ENCODE peak calls at places on chromosome 9, in six cellular contexts. Y is GM12878, O is HCT116, L is K562, J is H1, W is HepG2. R is an unnamed sample. For H3K4me1, the result is how much of the 10 kb centered on the place peaks cover.

GRCh38 chr9:27425827-27426716 is 98.0 kb upstream of the IFNK start:
- DNase-seq in Y (no peak), O (no peak), L (no peak), J (no peak), W (no peak), R (no peak)

GRCh38 chr9:77019810-77020437 is 469 bp downstream of the FOXB2 start:
- DNase-seq in Y (no peak), O (no peak), L (no peak), J (peak), W (no peak), R (no peak)

GRCh38 chr9:69093471-69094103 is 58.0 kb downstream of the FXN start:
- DNase-seq in Y (no peak), O (no peak), L (no peak), J (no peak), W (no peak), R (no peak)

GRCh38 chr9:82140471-82140870 is 151.9 kb downstream of the SPATA31D1 start:
- DNase-seq in Y (no peak), O (no peak), L (no peak), J (no peak), W (no peak), R (no peak)

GRCh38 chr9:26391036-26391435 is 501.6 kb downstream of the CAAP1 start:
- DNase-seq in Y (no peak), O (no peak), L (no peak), J (no peak), W (no peak), R (no peak)

GRCh38 chr9:2875218-2875977 is 31.5 kb upstream of the PUM3 start:
- DNase-seq in Y (no peak), O (no peak), L (no peak), J (no peak), W (no peak), R (no peak)

GRCh38 chr9:131732636-131733340 is 7.1 kb downstream of the RAPGEF1 start:
- DNase-seq in Y (no peak), O (no peak), L (no peak), J (no peak), W (no peak), R (no peak)

GRCh38 chr9:20948703-20949102 is 82.7 kb downstream of the HACD4 start:
- DNase-seq in Y (no peak), O (no peak), L (no peak), J (no peak), W (no peak), R (peak)

GRCh38 chr9:132451276-132451675 is 41.3 kb downstream of the CFAP77 start:
- DNase-seq in Y (no peak), O (no peak), L (no peak), J (no peak), W (no peak), R (no peak)

GRCh38 chr9:98523231-98523901 is 185.4 kb downstream of the GABBR2 start:
- DNase-seq in Y (no peak), O (no peak), L (peak), J (no peak), W (no peak), R (no peak)

GRCh38 chr9:14661421-14662059 is 31.7 kb downstream of the ZDHHC21 start:
- DNase-seq in Y (no peak), O (no peak), L (peak), J (no peak), W (peak), R (no peak)

GRCh38 chr9:88238281-88238571 is 100.0 kb upstream of the SPATA31C2 start:
- DNase-seq in Y (no peak), O (no peak), L (no peak), J (no peak), W (no peak), R (no peak)

GRCh38 chr9:16828335-16829281 is 41.9 kb downstream of the BNC2 start:
- DNase-seq in Y (no peak), O (no peak), L (no peak), J (peak), W (no peak), R (no peak)

GRCh38 chr9:15755660-15756059 is 202.8 kb downstream of the CCDC171 start:
- DNase-seq in Y (no peak), O (no peak), L (no peak), J (no peak), W (no peak), R (no peak)
- TF ChIP-seq ZNF274 in Y (no peak), O (no peak), L (no peak), J (no peak), W (no peak), R (no peak)

GRCh38 chr9:93460689-93461413 is 7.5 kb upstream of the FAM120AOS start:
- DNase-seq in Y (no peak), O (no peak), L (no peak), J (no peak), W (no peak), R (no peak)

GRCh38 chr9:93461414-93461743 is 8.0 kb upstream of the FAM120AOS start:
- DNase-seq in Y (no peak), O (no peak), L (no peak), J (no peak), W (no peak), R (no peak)

GRCh38 chr9:93459432-93459847 is 6.1 kb upstream of the FAM120AOS start:
- DNase-seq in Y (no peak), O (no peak), L (no peak), J (no peak), W (no peak), R (no peak)

GRCh38 chr9:93456504-93456903 is 3.1 kb upstream of the FAM120AOS start:
- DNase-seq in Y (no peak), O (no peak), L (peak), J (no peak), W (no peak), R (no peak)

DNA sequence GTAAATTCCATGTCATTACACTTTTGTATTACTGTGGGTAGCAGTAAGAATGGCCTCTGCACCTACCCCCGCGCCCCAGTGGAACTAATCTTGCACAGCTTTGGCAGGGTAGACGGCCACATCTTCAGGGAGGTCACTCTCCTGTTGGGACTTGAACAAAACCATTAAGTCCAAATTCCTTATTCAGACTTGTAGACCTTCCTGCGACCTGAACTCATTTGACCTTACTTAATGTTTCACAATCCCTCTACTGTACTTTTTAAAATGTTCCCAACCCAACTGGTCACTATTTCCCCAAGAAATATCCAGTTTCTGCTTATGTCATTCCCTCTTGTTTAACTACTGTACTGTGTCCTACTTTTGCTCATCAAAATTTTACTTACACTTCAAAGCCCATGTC is 5.3 kb upstream of the FAM120AOS start:
- DNase-seq in Y (no peak), O (no peak), L (no peak), J (no peak), W (no peak), R (no peak)
- H3K4me1 ChIP-seq in Y (under half), O (under half), L (under half), J (under half), W (half or more), R (under half)

GRCh38 chr9:97041898-97042297 is 3.0 kb upstream of the CTSV start:
- DNase-seq in Y (no peak), O (no peak), L (no peak), J (no peak), W (no peak), R (no peak)

GRCh38 chr9:97038551-97038908 is 412 bp downstream of the CTSV start:
- DNase-seq in Y (no peak), O (no peak), L (no peak), J (no peak), W (no peak), R (no peak)

DNA sequence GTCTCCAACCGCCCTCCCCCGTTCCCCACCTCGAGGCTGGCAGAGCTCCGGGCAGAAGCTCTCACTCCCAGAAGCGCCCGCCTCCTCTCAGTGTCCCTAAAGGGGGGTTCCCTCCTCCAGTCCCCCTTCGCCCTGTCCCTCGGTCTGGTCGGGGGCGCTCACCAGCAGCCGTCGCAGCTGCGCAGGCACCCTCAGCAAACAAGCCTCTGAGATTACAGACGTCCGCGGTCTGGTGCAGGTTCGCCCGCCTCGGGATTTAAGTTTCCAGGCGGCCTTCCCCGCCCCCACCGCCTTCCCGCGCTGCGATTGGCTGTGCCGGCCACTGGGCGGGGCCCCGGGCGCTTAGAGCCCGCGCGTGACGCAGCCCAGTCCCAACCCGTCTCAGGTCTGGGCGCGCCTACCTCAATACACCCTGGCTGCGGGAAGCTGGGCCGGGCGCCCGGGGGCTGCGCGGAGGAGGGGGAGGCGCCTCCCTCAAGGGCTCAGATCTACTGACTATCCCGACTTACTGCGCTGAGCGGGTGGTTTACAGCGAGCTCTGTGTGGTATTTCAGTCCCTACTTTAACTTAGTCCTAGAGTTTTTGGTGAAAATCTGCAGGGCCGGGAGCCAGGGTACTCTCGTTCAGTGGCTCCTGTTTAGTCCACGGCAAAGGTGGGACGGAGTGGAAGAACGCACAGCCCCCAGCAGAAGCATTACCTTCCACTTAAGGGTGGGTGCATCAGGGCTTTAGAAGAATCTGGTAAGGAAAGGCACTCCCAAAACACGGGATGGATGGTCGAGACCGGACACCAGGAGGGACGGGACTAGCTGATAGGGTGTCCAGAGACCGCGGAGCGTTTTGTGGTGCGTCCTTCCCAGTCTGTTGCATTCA is at the start of gene CTSV:
- DNase-seq in Y (peak), O (peak), L (peak), J (peak), W (peak), R (peak)
- TF ChIP-seq ZNF274 in Y (no peak), O (no peak), L (no peak), J (no peak), W (no peak), R (no peak)

GRCh38 chr9:121718501-121718900 is 67.1 kb downstream of the DAB2IP start:
- DNase-seq in Y (no peak), O (no peak), L (no peak), J (no peak), W (no peak), R (no peak)
- H3K4me1 ChIP-seq in Y (under half), O (under half), L (under half), J (under half), W (under half), R (half or more)

GRCh38 chr9:36825179-36825578 is 208.9 kb downstream of the PAX5 start:
- DNase-seq in Y (no peak), O (no peak), L (no peak), J (no peak), W (no peak), R (no peak)
- TF ChIP-seq ZNF274 in Y (no peak), O (no peak), L (no peak), J (no peak), W (no peak), R (no peak)

DNA sequence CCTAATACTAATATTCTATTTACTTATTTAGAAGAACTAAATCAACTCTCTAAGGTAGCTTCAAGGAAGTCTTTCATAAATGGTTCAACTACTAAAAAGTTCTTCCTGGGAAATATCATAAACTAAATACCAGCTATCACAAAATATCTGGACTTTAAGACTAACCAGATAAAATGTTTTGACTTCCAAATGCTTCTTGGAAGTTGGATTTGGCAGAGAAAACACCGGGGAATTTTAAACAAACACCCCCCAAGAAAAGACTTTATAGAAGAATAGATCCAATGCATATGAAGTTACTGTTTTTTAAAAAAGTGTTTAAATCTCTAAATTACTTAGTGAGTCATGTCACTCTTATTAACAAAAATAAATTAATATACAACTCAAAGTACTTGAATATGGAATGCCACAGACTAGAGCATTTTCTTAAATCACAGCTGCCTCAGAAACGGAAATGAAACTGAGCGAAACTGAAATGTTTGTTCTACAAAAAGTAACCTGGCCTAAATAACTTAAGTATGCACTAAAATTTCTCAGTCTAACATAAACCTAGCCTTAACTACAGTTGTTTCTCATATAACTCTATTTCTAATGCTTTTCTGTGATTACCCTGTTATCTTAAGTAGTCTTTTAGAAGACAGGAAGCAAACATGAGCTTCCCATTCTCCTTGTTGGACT is 6.8 kb downstream of the ABCA1 start:
- DNase-seq in Y (no peak), O (no peak), L (no peak), J (no peak), W (no peak), R (no peak)
- H3K4me1 ChIP-seq in Y (under half), O (under half), L (under half), J (under half), W (half or more), R (under half)

DNA sequence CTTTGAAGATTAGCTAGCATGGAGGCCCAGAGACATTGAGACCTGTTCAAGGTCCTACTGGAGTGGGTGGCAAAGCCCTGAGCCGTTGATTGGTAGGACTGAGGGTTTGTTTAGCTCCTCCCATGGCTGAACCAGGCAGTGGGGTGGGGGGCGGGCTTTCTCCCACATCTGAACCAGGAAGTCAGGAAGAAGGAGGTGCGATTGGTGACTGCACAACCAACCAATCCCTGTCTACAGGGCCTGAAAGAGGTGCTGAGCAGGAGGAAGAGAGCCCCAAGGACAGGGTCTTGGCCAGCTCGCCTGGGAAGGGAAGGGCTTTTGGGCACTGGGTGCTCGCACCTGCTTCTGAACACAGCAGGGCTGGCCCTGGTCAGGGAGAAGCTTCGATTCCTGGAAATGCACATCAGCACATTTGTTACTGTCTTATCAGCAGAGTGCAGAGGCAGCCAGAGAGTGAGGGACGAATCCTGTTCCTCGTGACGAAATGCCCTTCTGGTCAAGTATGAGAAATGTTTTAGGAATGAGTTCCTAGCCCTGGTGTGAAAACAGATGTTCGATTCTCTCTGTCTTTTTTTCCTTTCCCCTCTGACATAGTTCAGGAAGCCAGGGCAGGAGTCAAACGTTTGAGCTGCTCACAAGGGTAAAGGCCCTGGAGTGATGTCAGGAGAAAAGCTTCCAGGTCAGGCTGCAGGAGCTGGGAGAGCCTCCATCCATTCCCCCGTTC is 294.8 kb upstream of the KLF4 start:
- DNase-seq in Y (no peak), O (peak), L (peak), J (no peak), W (no peak), R (no peak)
- TF ChIP-seq ZNF274 in Y (no peak), O (no peak), L (no peak), J (no peak), W (no peak), R (no peak)

GRCh38 chr9:111599092-111599947 is at the start of gene PTGR1:
- DNase-seq in Y (no peak), O (peak), L (no peak), J (peak), W (peak), R (peak)
- H3K4me1 ChIP-seq in Y (under half), O (under half), L (under half), J (under half), W (half or more), R (under half)